ENCODE peak calls at places on chromosomes 16 and 17, in seven cellular contexts. Q is right cardiac atrium; V is activated CD4-positive, alpha-beta T cell treated with anti-CD3 and anti-CD28 coated beads for 24 hours; I is AG08395; C is SW480; Y is adrenal gland; L is DMS79 treated with DMSO at 0.1 percent for 48 hours. P is an unnamed sample.

GRCh38 chr16:51431517-51432241 is 280.6 kb upstream of the SALL1 start:
- DNase-seq in I (peak), C (peak), L (no peak), Q (no peak), V (no peak), Y (peak), P (peak)

GRCh38 chr16:79071424-79071823 is 529.1 kb downstream of the MAF start:
- DNase-seq in L (peak), V (no peak), Q (no peak), C (no peak), Y (no peak), I (no peak), P (no peak)

GRCh38 chr17:62933986-62934385 is 32.0 kb upstream of the TANC2 start:
- DNase-seq in C (no peak), V (no peak), L (peak), I (peak), Q (no peak), Y (no peak), P (no peak)

GRCh38 chr17:76986318-76986717 is 118.1 kb downstream of the MGAT5B start:
- DNase-seq in Y (no peak), C (no peak), Q (no peak), V (no peak), L (no peak), I (no peak), P (no peak)

GRCh38 chr17:72297326-72298115 is 176.7 kb downstream of the SOX9 start:
- DNase-seq in C (peak), Y (no peak), Q (peak), V (no peak), I (peak), L (no peak), P (no peak)

GRCh38 chr17:22233382-22233781 is 541.1 kb downstream of the KCNJ18 start:
- DNase-seq in V (no peak), C (no peak), I (no peak), Y (no peak), Q (no peak), L (no peak), P (no peak)

GRCh38 chr16:68373528-68374250 is 62.9 kb downstream of the PRMT7 start:
- DNase-seq in Y (no peak), Q (no peak), C (no peak), V (no peak), I (no peak), L (no peak), P (no peak)

GRCh38 chr16:1470543-1471251 is 4.1 kb downstream of the CLCN7 start:
- DNase-seq in Q (no peak), V (no peak), Y (peak), L (no peak), I (peak), C (no peak), P (peak)